ENCODE peak calls at places on chromosomes 4 and X, in seven cellular contexts. Y, T, L, W, X, J and G are unnamed samples.
A peak's percentile ranks its signal among the peaks of the same experiment; 100 is the strongest.

GRCh38 chr4:47374477-47374876 is 89.0 kb downstream of the COMMD8 start:
- DNase-seq in J (no peak), W (no peak), X (peak; percentile 74), T (peak; percentile 14), Y (no peak), L (no peak), G (peak; percentile 5)

GRCh38 chrX:69158166-69159040 is 6.8 kb downstream of the PJA1 start:
- DNase-seq in T (peak; percentile 64), L (peak; percentile 70), X (peak; percentile 85), Y (peak; percentile 71), W (no peak), J (no peak), G (peak; percentile 35)

GRCh38 chrX:20362268-20363002 is 95.7 kb upstream of the RPS6KA3 start:
- DNase-seq in L (peak; percentile 38), X (peak; percentile 50), W (no peak), Y (no peak), J (no peak), T (peak; percentile 46), G (peak; percentile 53)

GRCh38 chrX:125289920-125290319 is 29.8 kb upstream of the TEX13C start:
- DNase-seq in W (no peak), L (no peak), X (peak; percentile 37), Y (no peak), J (no peak), T (peak; percentile 2), G (no peak)

GRCh38 chr4:144709793-144710525 is 64.0 kb downstream of the HHIP start:
- DNase-seq in X (peak; percentile 66), L (no peak), J (no peak), W (no peak), T (peak; percentile 86), Y (no peak), G (peak; percentile 53)

GRCh38 chr4:183633476-183634058 is 25.4 kb downstream of the RWDD4 start:
- DNase-seq in L (no peak), W (no peak), J (no peak), T (no peak), Y (no peak), X (no peak), G (no peak)

GRCh38 chr4:64520393-64520792 is 111.1 kb upstream of the TECRL start:
- DNase-seq in T (no peak), L (no peak), J (no peak), X (no peak), W (no peak), Y (no peak), G (no peak)

GRCh38 chrX:10676239-10676971 is 56.0 kb upstream of the MID1 start:
- DNase-seq in J (no peak), W (no peak), L (no peak), X (no peak), Y (no peak), T (no peak), G (no peak)

GRCh38 chr4:187883836-187884235 is 111.7 kb upstream of the ZFP42 start:
- DNase-seq in Y (no peak), L (no peak), J (no peak), X (no peak), T (no peak), W (no peak), G (no peak)

GRCh38 chrX:109959356-109959871 is 43.5 kb upstream of the TMEM164 start:
- DNase-seq in X (no peak), W (peak; percentile 23), Y (no peak), L (no peak), T (no peak), J (no peak), G (no peak)

DNA sequence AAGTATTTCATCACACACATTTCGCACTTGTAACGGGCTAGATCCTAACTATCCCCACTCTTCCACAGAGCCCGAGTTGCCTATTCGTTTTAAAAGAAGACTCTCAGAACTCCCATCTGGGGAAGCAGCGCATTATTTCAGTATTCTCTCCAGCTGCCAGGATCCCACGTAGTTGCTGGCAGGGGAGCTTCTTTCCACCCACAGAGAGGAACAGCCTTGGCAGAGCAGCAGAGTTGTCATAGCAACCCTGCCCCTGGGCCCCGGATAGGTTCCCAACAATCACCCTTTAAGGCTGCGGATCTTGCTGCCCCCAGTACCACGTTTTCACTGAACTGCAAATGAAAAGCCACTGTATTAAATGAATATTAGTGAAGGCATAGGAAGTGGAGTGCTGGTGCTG is 106.7 kb downstream of the GPM6A start:
- DNase-seq in X (no peak), T (peak; percentile 75), J (no peak), Y (peak; percentile 54), W (no peak), L (no peak), G (no peak)
- H3K4me3 ChIP-seq in X (no peak overlapping the region), T (no peak overlapping the region), J (no peak overlapping the region), Y (no peak overlapping the region), W (no peak overlapping the region), L (no peak overlapping the region), G (no peak overlapping the region)

GRCh38 chr4:552059-552458 is 24.0 kb downstream of the TMEM271 start:
- DNase-seq in J (no peak), Y (no peak), T (no peak), W (no peak), X (no peak), L (no peak), G (no peak)
- TF ChIP-seq CTCF in J (no peak), Y (no peak), T (no peak), W (no peak), X (no peak), L (no peak), G (no peak)

GRCh38 chrX:119503484-119503861 is 35.2 kb downstream of the SLC25A5 start:
- DNase-seq in Y (no peak), L (peak; percentile 67), X (peak; percentile 81), W (no peak), T (peak; percentile 88), J (no peak), G (peak; percentile 91)
- H3K4me3 ChIP-seq in Y (no peak overlapping the region), L (no peak overlapping the region), X (no peak overlapping the region), W (no peak overlapping the region), T (no peak overlapping the region), J (no peak overlapping the region), G (no peak overlapping the region)

DNA sequence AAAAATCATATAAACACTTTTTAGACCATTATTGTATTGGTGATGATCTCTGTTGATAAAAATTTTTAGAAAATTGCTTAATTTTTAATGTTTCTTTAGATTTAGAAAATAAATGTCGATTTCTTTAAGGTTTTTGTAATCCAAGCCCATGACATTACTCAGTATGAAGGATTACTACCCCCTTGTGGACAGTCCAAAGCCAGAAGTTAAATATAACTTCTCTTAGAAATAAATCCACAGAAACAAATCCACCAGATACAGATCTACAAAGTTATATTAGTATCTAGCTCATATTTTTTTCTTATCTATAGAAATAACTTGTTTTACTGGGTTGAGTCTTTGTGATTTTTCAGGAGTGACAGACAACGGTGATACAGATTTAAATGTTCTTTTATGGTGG is 18.9 kb downstream of the TIFA start:
- DNase-seq in X (peak; percentile 52), L (no peak), T (peak; percentile 35), Y (peak; percentile 28), W (peak; percentile 41), J (no peak), G (peak; percentile 33)
- TF ChIP-seq CTCF in X (peak; percentile 55), L (peak; percentile 31), T (peak; percentile 46), Y (peak; percentile 62), W (peak; percentile 45), J (no peak), G (peak; percentile 54)